ENCODE peak calls at places on chromosomes 12 and 14, in four cellular contexts. S is brain microvascular endothelial cell, R is mucosa of descending colon, E is BE2C. U is an unnamed sample.

GRCh38 chr12:2161478-2161877 is 108.7 kb downstream of the CACNA1C start:
- DNase-seq in S (no peak), R (peak), E (no peak), U (no peak)

GRCh38 chr14:63875311-63875710 is 22.5 kb downstream of the SYNE2 start:
- DNase-seq in S (peak), R (peak), E (no peak), U (no peak)

GRCh38 chr12:55684761-55685370 is 22.8 kb downstream of the ITGA7 start:
- DNase-seq in S (no peak), R (no peak), E (no peak), U (no peak)

GRCh38 chr12:64801381-64801780 is 23.1 kb upstream of the TBC1D30 start:
- DNase-seq in S (no peak), R (no peak), E (no peak), U (no peak)

GRCh38 chr14:56490379-56490778 is 89.2 kb upstream of the TMEM260 start:
- DNase-seq in S (no peak), R (peak), E (no peak), U (peak)

GRCh38 chr14:90726656-90727055 is 89.6 kb downstream of the TTC7B start:
- DNase-seq in S (peak), R (peak), E (no peak), U (peak)

GRCh38 chr12:25500651-25501050 is 52.4 kb downstream of the LMNTD1 start:
- DNase-seq in S (no peak), R (no peak), E (no peak), U (peak)

GRCh38 chr12:21502164-21502496 is 541 bp downstream of the GOLT1B start:
- DNase-seq in S (peak), R (no peak), E (no peak), U (peak)

GRCh38 chr14:65144170-65144569 is 41.9 kb upstream of the MAX start:
- DNase-seq in S (no peak), R (no peak), E (no peak), U (no peak)

GRCh38 chr14:87233266-87233665 is 759.7 kb downstream of the GALC start:
- DNase-seq in S (no peak), R (no peak), E (no peak), U (no peak)

GRCh38 chr12:132739600-132740312 is 21.9 kb downstream of the ANKLE2 start:
- DNase-seq in S (no peak), R (no peak), E (no peak), U (no peak)
- TF ChIP-seq CTCF in S (no peak), R (no peak), E (no peak), U (no peak)

GRCh38 chr12:124654666-124655316 is 87.4 kb upstream of the NCOR2 start:
- DNase-seq in S (no peak), R (peak), E (peak), U (no peak)

GRCh38 chr12:124656947-124657434 is 89.6 kb upstream of the NCOR2 start:
- DNase-seq in S (no peak), R (no peak), E (no peak), U (no peak)

GRCh38 chr12:124658302-124658701 is 90.9 kb upstream of the NCOR2 start:
- DNase-seq in S (no peak), R (no peak), E (no peak), U (no peak)

GRCh38 chr12:124655317-124656213 is 88.2 kb upstream of the NCOR2 start:
- DNase-seq in S (peak), R (peak), E (peak), U (peak)

DNA sequence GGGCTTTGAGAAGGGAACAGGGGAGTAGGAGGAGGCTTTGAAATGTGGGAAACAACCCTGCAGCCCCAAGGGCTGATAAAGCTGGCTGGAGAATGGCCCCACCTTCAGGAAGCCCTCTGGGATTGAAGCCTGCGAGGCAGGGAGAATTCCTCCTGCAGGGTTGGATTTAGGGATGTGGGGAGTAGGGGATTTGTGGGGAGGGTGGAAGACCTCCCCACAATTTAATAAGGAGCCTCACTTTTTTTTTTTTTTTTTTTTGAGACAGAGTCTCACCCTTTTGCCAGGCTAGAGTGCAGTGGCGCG is 88.8 kb upstream of the NCOR2 start:
- DNase-seq in S (no peak), R (no peak), E (no peak), U (no peak)
- TF ChIP-seq CTCF in S (peak), R (no peak), E (peak), U (peak)

GRCh38 chr14:86153480-86153879 is 623.5 kb downstream of the FLRT2 start:
- DNase-seq in S (no peak), R (no peak), E (no peak), U (no peak)
- TF ChIP-seq CTCF in S (peak), R (no peak), E (peak), U (peak)

DNA sequence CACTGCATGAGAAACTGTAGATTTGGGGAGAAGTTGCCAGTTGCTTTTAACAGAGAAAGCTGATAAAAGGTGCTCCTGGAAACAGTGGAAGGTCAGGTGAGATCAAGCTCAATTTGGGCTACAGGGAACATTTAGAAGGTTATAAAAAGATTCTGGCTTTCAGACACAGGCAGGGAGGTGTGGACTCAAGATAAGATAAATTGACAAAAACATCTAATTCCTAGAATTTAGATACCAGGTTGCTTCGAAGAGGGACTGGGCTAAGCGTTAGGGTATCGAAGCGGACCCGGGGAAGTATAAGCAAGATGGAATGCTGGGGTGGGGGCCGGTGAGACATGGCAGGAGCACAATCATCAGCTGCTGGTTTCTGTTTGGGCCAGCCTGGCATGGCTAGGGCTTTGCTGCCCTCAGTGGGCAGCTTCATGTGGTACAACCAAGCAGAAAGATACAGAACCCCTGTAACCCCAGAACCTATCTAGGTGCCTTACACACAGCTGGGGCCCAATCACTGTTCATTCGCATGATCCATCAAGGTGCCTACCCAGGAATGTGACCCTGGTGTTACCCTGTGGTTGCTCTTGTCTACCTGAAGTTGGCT is 15.0 kb upstream of the CELA1 start:
- DNase-seq in S (no peak), R (no peak), E (no peak), U (no peak)
- TF ChIP-seq CTCF in S (peak), R (no peak), E (no peak), U (no peak)

DNA sequence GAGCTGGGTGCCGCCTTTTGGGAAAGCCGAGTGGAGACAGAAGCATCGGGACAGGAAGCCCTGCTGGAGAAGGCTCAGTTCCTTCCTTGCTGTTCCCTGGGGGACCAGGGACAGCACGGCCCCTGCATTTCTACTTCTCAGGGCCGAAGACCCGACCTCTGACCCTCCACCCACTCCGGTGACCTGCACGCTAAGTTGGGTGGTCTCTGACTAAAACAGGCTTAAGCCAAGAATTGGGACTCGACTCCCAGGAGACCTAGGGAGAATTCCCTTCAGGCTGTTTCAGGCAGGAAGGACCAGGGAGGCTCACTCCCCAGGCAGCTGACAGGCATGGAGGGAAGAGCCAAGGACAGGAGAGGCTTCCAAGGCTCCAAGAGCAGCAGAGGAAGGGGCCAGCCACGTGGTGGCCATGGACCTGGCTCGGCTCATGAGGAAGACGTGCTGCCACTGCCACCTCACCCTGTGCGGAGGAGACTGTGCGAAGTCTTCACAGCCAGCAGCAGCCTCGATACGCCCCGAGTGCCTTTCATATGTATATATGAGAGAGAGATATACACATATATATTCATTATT is 43.9 kb downstream of the DCAF4 start:
- DNase-seq in S (no peak), R (no peak), E (no peak), U (no peak)
- TF ChIP-seq CTCF in S (no peak), R (no peak), E (no peak), U (no peak)

DNA sequence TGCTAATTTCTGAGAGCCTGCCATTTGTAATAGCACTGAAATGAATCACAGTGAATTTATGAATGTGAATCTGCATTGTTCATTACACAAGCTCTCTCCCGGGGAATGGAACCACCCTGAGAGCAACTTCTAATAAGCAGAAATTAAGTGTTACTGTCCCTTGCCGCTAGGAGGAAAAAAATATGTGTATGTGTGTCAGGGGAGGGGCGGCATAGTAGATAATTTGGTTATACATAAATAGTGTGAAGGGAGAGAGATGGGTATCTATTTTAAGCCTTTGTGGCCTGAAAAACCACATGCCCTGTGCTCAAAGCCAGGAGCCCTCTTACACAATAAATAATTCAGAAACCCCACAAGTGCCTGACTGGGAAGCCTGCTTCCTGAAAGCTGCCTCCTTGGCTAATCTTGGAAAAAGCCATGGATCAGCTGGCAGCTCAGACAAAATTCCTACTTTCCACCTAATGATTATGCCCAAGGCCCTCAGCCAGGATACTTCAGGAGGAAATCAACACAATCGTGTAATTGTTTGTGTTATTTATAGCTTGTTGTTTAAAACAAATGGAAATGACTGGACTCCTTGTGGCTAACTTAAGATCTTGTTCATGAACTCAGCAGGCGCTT is 366.2 kb upstream of the KITLG start:
- DNase-seq in S (peak), R (no peak), E (no peak), U (peak)
- TF ChIP-seq CTCF in S (peak), R (no peak), E (no peak), U (peak)

DNA sequence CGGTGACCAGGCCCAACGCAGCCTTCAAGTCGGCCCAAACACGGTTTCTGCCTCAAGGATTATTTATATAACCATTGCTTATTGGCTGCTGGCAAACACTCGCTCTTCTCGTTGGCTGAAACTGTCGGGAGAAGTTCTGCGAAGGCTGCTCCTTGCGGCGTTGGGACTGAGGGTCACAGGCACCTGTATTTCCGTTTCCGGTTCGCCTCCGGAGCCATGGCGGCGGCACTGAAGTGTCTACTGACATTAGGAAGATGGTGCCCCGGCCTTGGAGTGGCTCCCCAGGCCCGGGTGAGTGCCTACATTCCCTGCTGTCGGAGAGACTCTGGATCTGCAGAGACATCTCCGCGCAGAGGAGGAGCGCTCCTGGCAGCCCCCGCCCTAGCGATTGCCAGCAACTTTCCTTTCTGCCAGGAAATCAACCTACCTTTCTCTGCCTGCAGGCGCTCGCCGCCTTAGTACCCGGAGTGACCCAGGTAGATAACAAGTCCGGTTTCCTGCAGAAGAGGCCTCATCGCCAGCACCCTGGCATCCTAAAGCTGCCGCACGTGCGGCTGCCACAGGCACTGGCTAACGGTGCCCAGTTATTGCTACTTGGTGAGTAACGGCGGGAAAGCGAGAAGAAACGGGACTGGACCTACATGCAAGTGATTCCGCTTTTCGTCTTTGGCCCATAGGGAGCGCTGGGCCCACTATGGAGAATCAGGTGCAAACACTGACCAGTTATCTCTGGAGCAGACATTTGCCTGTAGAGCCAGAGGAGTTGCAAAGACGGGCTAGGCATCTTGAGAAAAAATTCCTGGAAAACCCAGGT is at the start of gene METTL17:
- DNase-seq in S (peak), R (peak), E (peak), U (peak)
- TF ChIP-seq CTCF in S (peak), R (no peak), E (peak), U (peak)

DNA sequence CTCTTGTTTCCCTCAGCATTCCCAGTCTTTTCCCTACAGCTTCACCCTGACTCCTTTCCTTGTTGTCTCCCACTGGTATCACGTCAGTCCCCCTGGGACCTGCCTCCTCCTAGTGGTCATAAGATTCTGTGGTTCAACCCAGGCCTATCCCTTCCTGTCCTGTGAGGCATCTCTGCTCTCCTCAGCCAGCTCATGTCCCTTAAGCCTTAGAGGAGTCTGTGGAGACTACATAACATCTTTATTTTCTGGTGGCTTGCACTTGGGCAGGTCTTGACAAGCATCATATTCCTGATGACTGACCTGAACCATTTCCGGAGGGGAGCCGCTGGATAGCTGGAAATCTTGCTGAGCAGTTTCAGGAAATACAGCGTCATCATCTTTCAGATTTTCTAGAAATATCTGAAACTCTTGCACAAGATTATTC is 698 bp downstream of the C12orf71 start:
- DNase-seq in S (peak), R (no peak), E (peak), U (no peak)
- TF ChIP-seq CTCF in S (peak), R (no peak), E (peak), U (peak)